ENCODE peak calls at places on chromosomes 16 and 17, in nine cellular contexts. One of them, this sample, is unnamed.

GRCh38 chr16:66832661-66833305 is 2.0 kb upstream of the NAE1 start:
- DNase-seq in T-helper 17 cell: no peak
- DNase-seq in GOT3: no peak
- DNase-seq in skeletal muscle cell: no peak
- DNase-seq in NCI-H345: no peak
- DNase-seq in HAP-1: no peak
- DNase-seq in dorsolateral prefrontal cortex: no peak
- DNase-seq in EH: peak
- DNase-seq in choroid plexus epithelial cell: peak
- DNase-seq in this sample: no peak

GRCh38 chr17:34763727-34764665 is 184.6 kb downstream of the TMEM132E start:
- DNase-seq in dorsolateral prefrontal cortex: no peak
- DNase-seq in T-helper 17 cell: no peak
- DNase-seq in HAP-1: no peak
- DNase-seq in EH: no peak
- DNase-seq in NCI-H345: no peak
- DNase-seq in choroid plexus epithelial cell: no peak
- DNase-seq in skeletal muscle cell: no peak
- DNase-seq in GOT3: no peak
- DNase-seq in this sample: no peak

GRCh38 chr16:12002447-12003006 is 26.0 kb downstream of the SNX29 start:
- DNase-seq in NCI-H345: no peak
- DNase-seq in T-helper 17 cell: no peak
- DNase-seq in HAP-1: no peak
- DNase-seq in EH: peak
- DNase-seq in dorsolateral prefrontal cortex: no peak
- DNase-seq in GOT3: no peak
- DNase-seq in choroid plexus epithelial cell: peak
- DNase-seq in skeletal muscle cell: no peak
- DNase-seq in this sample: no peak

GRCh38 chr17:65892912-65893377 is 299.0 kb downstream of the CEP112 start:
- DNase-seq in T-helper 17 cell: no peak
- DNase-seq in choroid plexus epithelial cell: no peak
- DNase-seq in NCI-H345: no peak
- DNase-seq in dorsolateral prefrontal cortex: no peak
- DNase-seq in skeletal muscle cell: no peak
- DNase-seq in EH: no peak
- DNase-seq in HAP-1: no peak
- DNase-seq in GOT3: no peak
- DNase-seq in this sample: no peak

GRCh38 chr16:50611332-50611934 is 63.2 kb downstream of the NKD1 start:
- DNase-seq in EH: peak
- DNase-seq in GOT3: no peak
- DNase-seq in NCI-H345: no peak
- DNase-seq in skeletal muscle cell: no peak
- DNase-seq in T-helper 17 cell: no peak
- DNase-seq in HAP-1: no peak
- DNase-seq in choroid plexus epithelial cell: peak
- DNase-seq in dorsolateral prefrontal cortex: no peak
- DNase-seq in this sample: no peak

GRCh38 chr17:41308918-41309359 is at the start of gene KRTAP16-1:
- DNase-seq in skeletal muscle cell: no peak
- DNase-seq in HAP-1: no peak
- DNase-seq in T-helper 17 cell: peak
- DNase-seq in dorsolateral prefrontal cortex: no peak
- DNase-seq in NCI-H345: no peak
- DNase-seq in GOT3: no peak
- DNase-seq in EH: no peak
- DNase-seq in choroid plexus epithelial cell: no peak
- DNase-seq in this sample: no peak

GRCh38 chr16:56547949-56548567 is 16.8 kb upstream of the MT4 start:
- DNase-seq in EH: peak
- DNase-seq in NCI-H345: no peak
- DNase-seq in skeletal muscle cell: no peak
- DNase-seq in choroid plexus epithelial cell: no peak
- DNase-seq in dorsolateral prefrontal cortex: no peak
- DNase-seq in GOT3: no peak
- DNase-seq in T-helper 17 cell: no peak
- DNase-seq in HAP-1: no peak
- DNase-seq in this sample: no peak

GRCh38 chr17:13638855-13639458 is 37.2 kb upstream of the HS3ST3A1 start:
- DNase-seq in skeletal muscle cell: no peak
- DNase-seq in HAP-1: no peak
- DNase-seq in GOT3: no peak
- DNase-seq in NCI-H345: no peak
- DNase-seq in dorsolateral prefrontal cortex: no peak
- DNase-seq in choroid plexus epithelial cell: peak
- DNase-seq in EH: peak
- DNase-seq in T-helper 17 cell: no peak
- DNase-seq in this sample: no peak

GRCh38 chr16:89246903-89247733 is 29.6 kb downstream of the ZNF778 start:
- DNase-seq in HAP-1: peak
- DNase-seq in NCI-H345: peak
- DNase-seq in choroid plexus epithelial cell: peak
- DNase-seq in EH: peak
- DNase-seq in dorsolateral prefrontal cortex: peak
- DNase-seq in GOT3: peak
- DNase-seq in T-helper 17 cell: peak
- DNase-seq in skeletal muscle cell: peak
- DNase-seq in this sample: peak

GRCh38 chr16:89971495-89972243 is 23.1 kb downstream of the DEF8 start:
- DNase-seq in GOT3: no peak
- DNase-seq in NCI-H345: peak
- DNase-seq in choroid plexus epithelial cell: no peak
- DNase-seq in dorsolateral prefrontal cortex: no peak
- DNase-seq in T-helper 17 cell: no peak
- DNase-seq in skeletal muscle cell: no peak
- DNase-seq in HAP-1: no peak
- DNase-seq in EH: no peak
- DNase-seq in this sample: peak

GRCh38 chr17:82497483-82498405 is 21.8 kb upstream of the FOXK2 start:
- DNase-seq in HAP-1: no peak
- DNase-seq in NCI-H345: peak
- DNase-seq in dorsolateral prefrontal cortex: no peak
- DNase-seq in EH: peak
- DNase-seq in T-helper 17 cell: peak
- DNase-seq in GOT3: no peak
- DNase-seq in choroid plexus epithelial cell: peak
- DNase-seq in skeletal muscle cell: no peak
- DNase-seq in this sample: peak

GRCh38 chr16:71467810-71468209 is 5.8 kb upstream of the ZNF23 start:
- DNase-seq in dorsolateral prefrontal cortex: no peak
- DNase-seq in HAP-1: peak
- DNase-seq in skeletal muscle cell: no peak
- DNase-seq in T-helper 17 cell: peak
- DNase-seq in NCI-H345: no peak
- DNase-seq in choroid plexus epithelial cell: peak
- DNase-seq in GOT3: no peak
- DNase-seq in EH: peak
- DNase-seq in this sample: no peak

GRCh38 chr16:1678500-1679098 is 520 bp downstream of the JPT2 start:
- DNase-seq in NCI-H345: peak
- DNase-seq in HAP-1: peak
- DNase-seq in dorsolateral prefrontal cortex: no peak
- DNase-seq in skeletal muscle cell: no peak
- DNase-seq in EH: peak
- DNase-seq in T-helper 17 cell: peak
- DNase-seq in GOT3: no peak
- DNase-seq in choroid plexus epithelial cell: peak
- DNase-seq in this sample: no peak

GRCh38 chr16:3401719-3402397 is 843 bp downstream of the ZNF174 start:
- DNase-seq in T-helper 17 cell: no peak
- DNase-seq in choroid plexus epithelial cell: peak
- DNase-seq in dorsolateral prefrontal cortex: no peak
- DNase-seq in EH: peak
- DNase-seq in HAP-1: peak
- DNase-seq in skeletal muscle cell: no peak
- DNase-seq in NCI-H345: no peak
- DNase-seq in GOT3: no peak
- DNase-seq in this sample: no peak

GRCh38 chr16:9099131-9099625 is 7.7 kb downstream of the HAPSTR1 start:
- DNase-seq in HAP-1: no peak
- DNase-seq in EH: peak
- DNase-seq in dorsolateral prefrontal cortex: no peak
- DNase-seq in NCI-H345: no peak
- DNase-seq in choroid plexus epithelial cell: no peak
- DNase-seq in GOT3: no peak
- DNase-seq in T-helper 17 cell: no peak
- DNase-seq in skeletal muscle cell: no peak
- DNase-seq in this sample: no peak

GRCh38 chr16:81251871-81252270 is 13.4 kb downstream of the BCO1 start:
- DNase-seq in T-helper 17 cell: no peak
- DNase-seq in NCI-H345: no peak
- DNase-seq in HAP-1: no peak
- DNase-seq in choroid plexus epithelial cell: peak
- DNase-seq in skeletal muscle cell: no peak
- DNase-seq in dorsolateral prefrontal cortex: no peak
- DNase-seq in EH: peak
- DNase-seq in GOT3: no peak
- DNase-seq in this sample: no peak

GRCh38 chr17:6388416-6388815 is 46.5 kb downstream of the AIPL1 start:
- DNase-seq in choroid plexus epithelial cell: no peak
- DNase-seq in GOT3: peak
- DNase-seq in EH: no peak
- DNase-seq in T-helper 17 cell: no peak
- DNase-seq in skeletal muscle cell: no peak
- DNase-seq in NCI-H345: no peak
- DNase-seq in HAP-1: no peak
- DNase-seq in dorsolateral prefrontal cortex: no peak
- DNase-seq in this sample: no peak

GRCh38 chr16:80936410-80936809 is 70.3 kb downstream of the CMC2 start:
- DNase-seq in GOT3: no peak
- DNase-seq in NCI-H345: no peak
- DNase-seq in choroid plexus epithelial cell: peak
- DNase-seq in skeletal muscle cell: peak
- DNase-seq in HAP-1: no peak
- DNase-seq in T-helper 17 cell: no peak
- DNase-seq in EH: peak
- DNase-seq in dorsolateral prefrontal cortex: no peak
- DNase-seq in this sample: no peak

GRCh38 chr16:58503166-58503862 is 3.4 kb downstream of the NDRG4 start:
- DNase-seq in HAP-1: no peak
- DNase-seq in dorsolateral prefrontal cortex: no peak
- DNase-seq in T-helper 17 cell: no peak
- DNase-seq in NCI-H345: no peak
- DNase-seq in EH: no peak
- DNase-seq in GOT3: no peak
- DNase-seq in choroid plexus epithelial cell: no peak
- DNase-seq in skeletal muscle cell: no peak
- DNase-seq in this sample: no peak

GRCh38 chr17:3796822-3797170 is 4.2 kb downstream of the ITGAE start:
- DNase-seq in NCI-H345: no peak
- DNase-seq in skeletal muscle cell: no peak
- DNase-seq in dorsolateral prefrontal cortex: no peak
- DNase-seq in T-helper 17 cell: no peak
- DNase-seq in GOT3: no peak
- DNase-seq in HAP-1: no peak
- DNase-seq in EH: no peak
- DNase-seq in choroid plexus epithelial cell: no peak
- DNase-seq in this sample: no peak

GRCh38 chr16:11100239-11100750 is 155.7 kb downstream of the SOCS1 start:
- DNase-seq in HAP-1: no peak
- DNase-seq in dorsolateral prefrontal cortex: no peak
- DNase-seq in T-helper 17 cell: no peak
- DNase-seq in NCI-H345: no peak
- DNase-seq in skeletal muscle cell: peak
- DNase-seq in EH: peak
- DNase-seq in GOT3: no peak
- DNase-seq in choroid plexus epithelial cell: peak
- DNase-seq in this sample: no peak

GRCh38 chr17:65886240-65886639 is 305.7 kb downstream of the CEP112 start:
- DNase-seq in EH: peak
- DNase-seq in skeletal muscle cell: no peak
- DNase-seq in T-helper 17 cell: no peak
- DNase-seq in NCI-H345: no peak
- DNase-seq in dorsolateral prefrontal cortex: no peak
- DNase-seq in GOT3: no peak
- DNase-seq in choroid plexus epithelial cell: no peak
- DNase-seq in HAP-1: no peak
- DNase-seq in this sample: no peak

GRCh38 chr16:11112723-11113348 is 143.2 kb downstream of the SOCS1 start:
- DNase-seq in skeletal muscle cell: no peak
- DNase-seq in GOT3: no peak
- DNase-seq in EH: no peak
- DNase-seq in T-helper 17 cell: no peak
- DNase-seq in choroid plexus epithelial cell: no peak
- DNase-seq in NCI-H345: peak
- DNase-seq in dorsolateral prefrontal cortex: no peak
- DNase-seq in HAP-1: peak
- DNase-seq in this sample: peak

GRCh38 chr16:81688182-81688581 is 90.9 kb upstream of the PLCG2 start:
- DNase-seq in EH: no peak
- DNase-seq in GOT3: no peak
- DNase-seq in NCI-H345: no peak
- DNase-seq in dorsolateral prefrontal cortex: no peak
- DNase-seq in choroid plexus epithelial cell: no peak
- DNase-seq in HAP-1: no peak
- DNase-seq in skeletal muscle cell: no peak
- DNase-seq in T-helper 17 cell: no peak
- DNase-seq in this sample: no peak

GRCh38 chr16:69930117-69930776 is 20.9 kb upstream of the CLEC18A start:
- DNase-seq in HAP-1: peak
- DNase-seq in T-helper 17 cell: no peak
- DNase-seq in dorsolateral prefrontal cortex: no peak
- DNase-seq in skeletal muscle cell: no peak
- DNase-seq in choroid plexus epithelial cell: peak
- DNase-seq in GOT3: no peak
- DNase-seq in EH: peak
- DNase-seq in NCI-H345: peak
- DNase-seq in this sample: no peak

GRCh38 chr17:80968602-80969029 is 23.0 kb upstream of the CHMP6 start:
- DNase-seq in T-helper 17 cell: no peak
- DNase-seq in HAP-1: no peak
- DNase-seq in GOT3: no peak
- DNase-seq in choroid plexus epithelial cell: peak
- DNase-seq in EH: peak
- DNase-seq in dorsolateral prefrontal cortex: no peak
- DNase-seq in skeletal muscle cell: no peak
- DNase-seq in NCI-H345: peak
- DNase-seq in this sample: no peak

GRCh38 chr16:30741461-30741914 is 6.7 kb upstream of the PHKG2 start:
- DNase-seq in T-helper 17 cell: no peak
- DNase-seq in HAP-1: no peak
- DNase-seq in skeletal muscle cell: peak
- DNase-seq in dorsolateral prefrontal cortex: no peak
- DNase-seq in EH: peak
- DNase-seq in choroid plexus epithelial cell: peak
- DNase-seq in NCI-H345: no peak
- DNase-seq in GOT3: no peak
- DNase-seq in this sample: no peak

GRCh38 chr16:79642652-79643051 is 42.1 kb upstream of the MAF start:
- DNase-seq in T-helper 17 cell: no peak
- DNase-seq in dorsolateral prefrontal cortex: no peak
- DNase-seq in GOT3: no peak
- DNase-seq in NCI-H345: no peak
- DNase-seq in EH: no peak
- DNase-seq in choroid plexus epithelial cell: no peak
- DNase-seq in skeletal muscle cell: no peak
- DNase-seq in HAP-1: no peak
- DNase-seq in this sample: no peak

GRCh38 chr17:28443901-28444638 is 29.4 kb upstream of the SLC13A2 start:
- DNase-seq in GOT3: no peak
- DNase-seq in NCI-H345: no peak
- DNase-seq in T-helper 17 cell: no peak
- DNase-seq in EH: no peak
- DNase-seq in choroid plexus epithelial cell: no peak
- DNase-seq in skeletal muscle cell: no peak
- DNase-seq in dorsolateral prefrontal cortex: no peak
- DNase-seq in HAP-1: no peak
- DNase-seq in this sample: no peak

GRCh38 chr16:10923650-10924214 is 18.5 kb downstream of the DEXI start:
- DNase-seq in T-helper 17 cell: no peak
- DNase-seq in NCI-H345: no peak
- DNase-seq in GOT3: no peak
- DNase-seq in skeletal muscle cell: no peak
- DNase-seq in choroid plexus epithelial cell: no peak
- DNase-seq in EH: no peak
- DNase-seq in dorsolateral prefrontal cortex: no peak
- DNase-seq in HAP-1: no peak
- DNase-seq in this sample: no peak

GRCh38 chr17:42028791-42029127 is 8.9 kb downstream of the NKIRAS2 start:
- DNase-seq in NCI-H345: no peak
- DNase-seq in T-helper 17 cell: no peak
- DNase-seq in EH: no peak
- DNase-seq in choroid plexus epithelial cell: no peak
- DNase-seq in GOT3: no peak
- DNase-seq in HAP-1: no peak
- DNase-seq in dorsolateral prefrontal cortex: no peak
- DNase-seq in skeletal muscle cell: no peak
- DNase-seq in this sample: no peak